ENCODE peak calls at places on chromosomes 16 and 17, in eight cellular contexts. One of them, this sample, is unnamed.
A peak's percentile ranks its signal among the peaks of the same experiment; 100 is the strongest.

GRCh38 chr16:29940656-29941055 is 14.6 kb upstream of the KCTD13 start:
- DNase-seq in IMR-90: no peak
- DNase-seq in NB4: no peak
- DNase-seq in neural crest cell: no peak
- DNase-seq in AG09309: no peak
- DNase-seq in adrenal gland: no peak
- DNase-seq in GM23338: no peak
- DNase-seq in astrocyte of the spinal cord: peak; percentile 13
- DNase-seq in this sample: no peak

GRCh38 chr17:61251939-61252865 is 147.4 kb upstream of the TBX2 start:
- DNase-seq in NB4: peak; percentile 95
- DNase-seq in adrenal gland: peak; percentile 82
- DNase-seq in AG09309: peak; percentile 99
- DNase-seq in neural crest cell: no peak
- DNase-seq in GM23338: no peak
- DNase-seq in astrocyte of the spinal cord: peak; percentile 99
- DNase-seq in IMR-90: peak; percentile 99
- DNase-seq in this sample: peak; percentile 99

GRCh38 chr16:23835390-23836077 is at the start of gene PRKCB:
- DNase-seq in adrenal gland: peak; percentile 51
- DNase-seq in GM23338: peak; percentile 96
- DNase-seq in IMR-90: peak; percentile 14
- DNase-seq in AG09309: no peak
- DNase-seq in NB4: peak; percentile 94
- DNase-seq in astrocyte of the spinal cord: peak; percentile 5
- DNase-seq in neural crest cell: peak; percentile 77
- DNase-seq in this sample: no peak

GRCh38 chr16:51239196-51239595 is 88.1 kb upstream of the SALL1 start:
- DNase-seq in IMR-90: no peak
- DNase-seq in neural crest cell: no peak
- DNase-seq in astrocyte of the spinal cord: no peak
- DNase-seq in NB4: no peak
- DNase-seq in GM23338: no peak
- DNase-seq in AG09309: no peak
- DNase-seq in adrenal gland: no peak
- DNase-seq in this sample: no peak

GRCh38 chr17:74916136-74916850 is 6.8 kb downstream of the USH1G start:
- DNase-seq in AG09309: no peak
- DNase-seq in neural crest cell: no peak
- DNase-seq in astrocyte of the spinal cord: no peak
- DNase-seq in adrenal gland: no peak
- DNase-seq in IMR-90: no peak
- DNase-seq in GM23338: no peak
- DNase-seq in NB4: no peak
- DNase-seq in this sample: no peak

GRCh38 chr17:79803997-79804855 is 7.3 kb upstream of the CBX8 start:
- DNase-seq in IMR-90: no peak
- DNase-seq in adrenal gland: no peak
- DNase-seq in NB4: peak; percentile 80
- DNase-seq in AG09309: no peak
- DNase-seq in neural crest cell: no peak
- DNase-seq in GM23338: peak; percentile 86
- DNase-seq in astrocyte of the spinal cord: no peak
- DNase-seq in this sample: no peak

GRCh38 chr17:61570118-61570517 is 20.9 kb downstream of the NACA2 start:
- DNase-seq in GM23338: no peak
- DNase-seq in neural crest cell: no peak
- DNase-seq in adrenal gland: no peak
- DNase-seq in AG09309: no peak
- DNase-seq in astrocyte of the spinal cord: peak; percentile 27
- DNase-seq in NB4: no peak
- DNase-seq in IMR-90: peak; percentile 13
- DNase-seq in this sample: no peak

GRCh38 chr17:35084987-35085386 is 21.5 kb upstream of the RFFL start:
- DNase-seq in neural crest cell: no peak
- DNase-seq in IMR-90: peak; percentile 72
- DNase-seq in adrenal gland: no peak
- DNase-seq in GM23338: no peak
- DNase-seq in AG09309: no peak
- DNase-seq in astrocyte of the spinal cord: peak; percentile 55
- DNase-seq in NB4: no peak
- DNase-seq in this sample: no peak

GRCh38 chr17:78678711-78679110 is 101.5 kb upstream of the DNAH17 start:
- DNase-seq in adrenal gland: no peak
- DNase-seq in neural crest cell: no peak
- DNase-seq in GM23338: no peak
- DNase-seq in IMR-90: no peak
- DNase-seq in NB4: no peak
- DNase-seq in AG09309: no peak
- DNase-seq in astrocyte of the spinal cord: no peak
- DNase-seq in this sample: no peak

GRCh38 chr17:47624727-47625068 is 25.0 kb upstream of the KPNB1 start:
- DNase-seq in astrocyte of the spinal cord: no peak
- DNase-seq in IMR-90: no peak
- DNase-seq in AG09309: no peak
- DNase-seq in NB4: no peak
- DNase-seq in adrenal gland: no peak
- DNase-seq in neural crest cell: no peak
- DNase-seq in GM23338: no peak
- DNase-seq in this sample: no peak

GRCh38 chr16:10206215-10206614 is 24.0 kb upstream of the GRIN2A start:
- DNase-seq in astrocyte of the spinal cord: no peak
- DNase-seq in GM23338: no peak
- DNase-seq in adrenal gland: no peak
- DNase-seq in AG09309: no peak
- DNase-seq in IMR-90: no peak
- DNase-seq in NB4: no peak
- DNase-seq in neural crest cell: no peak
- DNase-seq in this sample: no peak

GRCh38 chr17:65664296-65664695 is 102.8 kb upstream of the AXIN2 start:
- DNase-seq in GM23338: no peak
- DNase-seq in neural crest cell: no peak
- DNase-seq in AG09309: no peak
- DNase-seq in adrenal gland: no peak
- DNase-seq in NB4: no peak
- DNase-seq in IMR-90: peak; percentile 32
- DNase-seq in astrocyte of the spinal cord: peak; percentile 52
- DNase-seq in this sample: no peak

GRCh38 chr17:72134560-72135399 is 14.0 kb downstream of the SOX9 start:
- DNase-seq in IMR-90: peak; percentile 82
- DNase-seq in NB4: no peak
- DNase-seq in adrenal gland: no peak
- DNase-seq in GM23338: no peak
- DNase-seq in astrocyte of the spinal cord: peak; percentile 42
- DNase-seq in neural crest cell: no peak
- DNase-seq in AG09309: peak; percentile 47
- DNase-seq in this sample: no peak

GRCh38 chr16:50178397-50179018 is 25.4 kb downstream of the TENT4B start:
- DNase-seq in astrocyte of the spinal cord: no peak
- DNase-seq in NB4: no peak
- DNase-seq in neural crest cell: no peak
- DNase-seq in GM23338: no peak
- DNase-seq in adrenal gland: no peak
- DNase-seq in AG09309: no peak
- DNase-seq in IMR-90: no peak
- DNase-seq in this sample: no peak

GRCh38 chr16:50209548-50210265 is 56.6 kb downstream of the TENT4B start:
- DNase-seq in NB4: peak; percentile 61
- DNase-seq in GM23338: peak; percentile 22
- DNase-seq in IMR-90: no peak
- DNase-seq in neural crest cell: no peak
- DNase-seq in AG09309: no peak
- DNase-seq in astrocyte of the spinal cord: no peak
- DNase-seq in adrenal gland: no peak
- DNase-seq in this sample: no peak

GRCh38 chr16:65600629-65601028 is 478.8 kb upstream of the CDH11 start:
- DNase-seq in NB4: no peak
- DNase-seq in GM23338: no peak
- DNase-seq in neural crest cell: no peak
- DNase-seq in IMR-90: peak; percentile 29
- DNase-seq in AG09309: peak; percentile 4
- DNase-seq in astrocyte of the spinal cord: peak; percentile 15
- DNase-seq in adrenal gland: no peak
- DNase-seq in this sample: no peak

GRCh38 chr16:78686601-78687000 is 587.1 kb downstream of the WWOX start:
- DNase-seq in NB4: no peak
- DNase-seq in IMR-90: no peak
- DNase-seq in adrenal gland: no peak
- DNase-seq in AG09309: no peak
- DNase-seq in astrocyte of the spinal cord: no peak
- DNase-seq in neural crest cell: no peak
- DNase-seq in GM23338: no peak
- DNase-seq in this sample: no peak

GRCh38 chr16:4389051-4389955 is 17.7 kb downstream of the VASN start:
- DNase-seq in NB4: no peak
- DNase-seq in GM23338: peak; percentile 25
- DNase-seq in AG09309: no peak
- DNase-seq in neural crest cell: no peak
- DNase-seq in adrenal gland: no peak
- DNase-seq in IMR-90: no peak
- DNase-seq in astrocyte of the spinal cord: no peak
- DNase-seq in this sample: no peak

GRCh38 chr17:49775546-49776260 is 11.8 kb upstream of the FAM117A start:
- DNase-seq in GM23338: peak; percentile 38
- DNase-seq in AG09309: no peak
- DNase-seq in NB4: no peak
- DNase-seq in neural crest cell: no peak
- DNase-seq in astrocyte of the spinal cord: no peak
- DNase-seq in adrenal gland: no peak
- DNase-seq in IMR-90: no peak
- DNase-seq in this sample: no peak

GRCh38 chr16:67000384-67001158 is 12.2 kb downstream of the CES4A start:
- DNase-seq in neural crest cell: peak; percentile 16
- DNase-seq in IMR-90: no peak
- DNase-seq in AG09309: no peak
- DNase-seq in astrocyte of the spinal cord: peak; percentile 13
- DNase-seq in adrenal gland: peak; percentile 63
- DNase-seq in NB4: peak; percentile 28
- DNase-seq in GM23338: peak; percentile 79
- DNase-seq in this sample: no peak

GRCh38 chr16:72926671-72927070 is 121.3 kb downstream of the ZFHX3 start:
- DNase-seq in adrenal gland: no peak
- DNase-seq in neural crest cell: no peak
- DNase-seq in AG09309: no peak
- DNase-seq in GM23338: no peak
- DNase-seq in NB4: peak; percentile 82
- DNase-seq in astrocyte of the spinal cord: no peak
- DNase-seq in IMR-90: no peak
- DNase-seq in this sample: no peak

DNA sequence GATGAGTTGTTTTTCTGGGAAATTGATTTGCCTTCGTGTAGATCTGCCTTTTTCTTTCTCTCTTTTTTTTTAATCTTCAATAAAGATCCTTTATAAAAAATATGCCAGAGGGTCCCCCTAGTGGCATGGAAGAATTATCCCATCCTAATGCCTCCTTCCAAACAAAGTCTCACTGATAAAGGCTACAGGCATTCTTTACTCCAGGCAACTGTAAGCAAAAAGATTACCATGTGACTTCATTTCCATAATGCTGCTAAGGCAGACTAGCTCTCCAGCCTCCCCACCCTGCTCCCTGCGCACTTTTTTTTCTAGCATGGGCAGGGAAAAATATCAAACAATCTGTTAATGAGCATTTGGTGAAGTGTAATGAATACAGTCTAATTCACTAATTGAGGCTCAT is 220.2 kb upstream of the CDH8 start:
- DNase-seq in NB4: peak; percentile 2
- DNase-seq in astrocyte of the spinal cord: no peak
- DNase-seq in neural crest cell: no peak
- DNase-seq in adrenal gland: no peak
- DNase-seq in GM23338: peak; percentile 67
- DNase-seq in IMR-90: no peak
- DNase-seq in AG09309: no peak
- DNase-seq in this sample: no peak
- TF ChIP-seq CTCF in NB4: peak; percentile 38
- TF ChIP-seq CTCF in astrocyte of the spinal cord: peak; percentile 16
- TF ChIP-seq CTCF in neural crest cell: peak; percentile 63
- TF ChIP-seq CTCF in adrenal gland: no peak
- TF ChIP-seq CTCF in GM23338: peak; percentile 48
- TF ChIP-seq CTCF in IMR-90: no peak
- TF ChIP-seq CTCF in AG09309: no peak
- TF ChIP-seq CTCF in this sample: no peak

GRCh38 chr16:3021449-3022207 is 1.5 kb downstream of the TNFRSF12A start:
- DNase-seq in adrenal gland: peak; percentile 83
- DNase-seq in GM23338: peak; percentile 97
- DNase-seq in NB4: peak; percentile 86
- DNase-seq in astrocyte of the spinal cord: peak; percentile 98
- DNase-seq in IMR-90: peak; percentile 94
- DNase-seq in AG09309: peak; percentile 82
- DNase-seq in neural crest cell: peak; percentile 79
- DNase-seq in this sample: no peak
- TF ChIP-seq CTCF in adrenal gland: no peak
- TF ChIP-seq CTCF in GM23338: peak; percentile 72
- TF ChIP-seq CTCF in NB4: peak; percentile 23
- TF ChIP-seq CTCF in astrocyte of the spinal cord: peak; percentile 39
- TF ChIP-seq CTCF in IMR-90: peak; percentile 38
- TF ChIP-seq CTCF in AG09309: peak; percentile 44
- TF ChIP-seq CTCF in neural crest cell: peak; percentile 44
- TF ChIP-seq CTCF in this sample: peak; percentile 45

GRCh38 chr17:81854974-81855774 is 5.2 kb downstream of the P4HB start:
- DNase-seq in GM23338: peak; percentile 42
- DNase-seq in IMR-90: no peak
- DNase-seq in neural crest cell: no peak
- DNase-seq in astrocyte of the spinal cord: no peak
- DNase-seq in NB4: no peak
- DNase-seq in adrenal gland: no peak
- DNase-seq in AG09309: no peak
- DNase-seq in this sample: no peak
- TF ChIP-seq CTCF in GM23338: peak; percentile 48
- TF ChIP-seq CTCF in IMR-90: no peak
- TF ChIP-seq CTCF in neural crest cell: no peak
- TF ChIP-seq CTCF in astrocyte of the spinal cord: no peak
- TF ChIP-seq CTCF in NB4: no peak
- TF ChIP-seq CTCF in adrenal gland: no peak
- TF ChIP-seq CTCF in AG09309: no peak
- TF ChIP-seq CTCF in this sample: no peak

GRCh38 chr17:17555906-17556305 is 35.6 kb downstream of the PEMT start:
- DNase-seq in neural crest cell: no peak
- DNase-seq in IMR-90: no peak
- DNase-seq in adrenal gland: no peak
- DNase-seq in NB4: no peak
- DNase-seq in AG09309: no peak
- DNase-seq in astrocyte of the spinal cord: no peak
- DNase-seq in GM23338: no peak
- DNase-seq in this sample: no peak

GRCh38 chr17:17553217-17554195 is 38.0 kb downstream of the PEMT start:
- DNase-seq in NB4: no peak
- DNase-seq in IMR-90: no peak
- DNase-seq in adrenal gland: no peak
- DNase-seq in neural crest cell: no peak
- DNase-seq in astrocyte of the spinal cord: no peak
- DNase-seq in AG09309: no peak
- DNase-seq in GM23338: no peak
- DNase-seq in this sample: no peak

GRCh38 chr17:17554266-17554665 is 37.2 kb downstream of the PEMT start:
- DNase-seq in AG09309: no peak
- DNase-seq in adrenal gland: no peak
- DNase-seq in astrocyte of the spinal cord: no peak
- DNase-seq in neural crest cell: no peak
- DNase-seq in GM23338: no peak
- DNase-seq in NB4: no peak
- DNase-seq in IMR-90: no peak
- DNase-seq in this sample: no peak

GRCh38 chr17:17552351-17553216 is 38.9 kb downstream of the PEMT start:
- DNase-seq in GM23338: no peak
- DNase-seq in IMR-90: no peak
- DNase-seq in neural crest cell: no peak
- DNase-seq in NB4: no peak
- DNase-seq in AG09309: no peak
- DNase-seq in adrenal gland: no peak
- DNase-seq in astrocyte of the spinal cord: no peak
- DNase-seq in this sample: no peak

GRCh38 chr17:17555151-17555550 is 36.4 kb downstream of the PEMT start:
- DNase-seq in NB4: no peak
- DNase-seq in IMR-90: no peak
- DNase-seq in AG09309: no peak
- DNase-seq in GM23338: no peak
- DNase-seq in neural crest cell: no peak
- DNase-seq in adrenal gland: no peak
- DNase-seq in astrocyte of the spinal cord: no peak
- DNase-seq in this sample: no peak
- TF ChIP-seq CTCF in NB4: no peak
- TF ChIP-seq CTCF in IMR-90: no peak
- TF ChIP-seq CTCF in AG09309: no peak
- TF ChIP-seq CTCF in GM23338: no peak
- TF ChIP-seq CTCF in neural crest cell: no peak
- TF ChIP-seq CTCF in adrenal gland: no peak
- TF ChIP-seq CTCF in astrocyte of the spinal cord: no peak
- TF ChIP-seq CTCF in this sample: no peak

This sample was measured in AG09319.